ENCODE peak calls at places on chromosome 21, in four cellular contexts. Y, B, W and R are unnamed samples. For H3K4me1, the result is how much of the 10 kb centered on the place peaks cover.

GRCh38 chr21:19712441-19712840 is 1285.8 kb upstream of the NCAM2 start:
- DNase-seq in Y (no peak), B (no peak), W (no peak), R (no peak)

GRCh38 chr21:27722095-27722494 is 755.2 kb upstream of the ADAMTS5 start:
- DNase-seq in Y (no peak), B (no peak), W (no peak), R (no peak)

GRCh38 chr21:27083144-27083543 is 116.3 kb upstream of the ADAMTS5 start:
- DNase-seq in Y (no peak), B (no peak), W (no peak), R (no peak)

GRCh38 chr21:28148400-28149064 is 844.1 kb downstream of the LTN1 start:
- DNase-seq in Y (no peak), B (peak), W (no peak), R (no peak)

GRCh38 chr21:17513214-17514123 is 626 bp downstream of the CXADR start:
- DNase-seq in Y (no peak), B (peak), W (no peak), R (peak)

GRCh38 chr21:43923391-43923790 is 58.4 kb downstream of the AGPAT3 start:
- DNase-seq in Y (no peak), B (no peak), W (no peak), R (no peak)

GRCh38 chr21:42878678-42878992 is 704 bp downstream of the WDR4 start:
- DNase-seq in Y (no peak), B (no peak), W (no peak), R (no peak)

GRCh38 chr21:15754640-15755039 is 24.9 kb downstream of the USP25 start:
- DNase-seq in Y (no peak), B (no peak), W (no peak), R (no peak)

GRCh38 chr21:46545363-46545762 is 59.5 kb downstream of the S100B start:
- DNase-seq in Y (no peak), B (no peak), W (no peak), R (no peak)

GRCh38 chr21:36022704-36023103 is 37.6 kb downstream of the SETD4 start:
- DNase-seq in Y (no peak), B (no peak), W (no peak), R (no peak)

GRCh38 chr21:35737899-35738341 is 322.4 kb downstream of the SETD4 start:
- DNase-seq in Y (no peak), B (no peak), W (no peak), R (no peak)

GRCh38 chr21:35414511-35415139 is 365.5 kb upstream of the RUNX1 start:
- DNase-seq in Y (no peak), B (no peak), W (no peak), R (no peak)

GRCh38 chr21:17491716-17492414 is 21.0 kb upstream of the CXADR start:
- DNase-seq in Y (no peak), B (no peak), W (no peak), R (peak)

GRCh38 chr21:39669976-39670671 is 57.4 kb downstream of the B3GALT5 start:
- DNase-seq in Y (no peak), B (no peak), W (no peak), R (no peak)

GRCh38 chr21:35332841-35333426 is 283.8 kb upstream of the RUNX1 start:
- DNase-seq in Y (no peak), B (no peak), W (no peak), R (no peak)

GRCh38 chr21:33019516-33019884 is 6.2 kb upstream of the OLIG2 start:
- DNase-seq in Y (no peak), B (no peak), W (no peak), R (no peak)

GRCh38 chr21:16037386-16037785 is 307.6 kb downstream of the USP25 start:
- DNase-seq in Y (no peak), B (no peak), W (no peak), R (no peak)

GRCh38 chr21:17542371-17542992 is 29.6 kb downstream of the CXADR start:
- DNase-seq in Y (no peak), B (no peak), W (no peak), R (no peak)

GRCh38 chr21:35593000-35593502 is 467.3 kb downstream of the SETD4 start:
- DNase-seq in Y (no peak), B (no peak), W (no peak), R (no peak)

GRCh38 chr21:33047231-33047630 is 21.5 kb downstream of the OLIG2 start:
- DNase-seq in Y (no peak), B (no peak), W (no peak), R (no peak)

GRCh38 chr21:43345746-43346409 is 81.1 kb downstream of the SIK1 start:
- DNase-seq in Y (no peak), B (no peak), W (no peak), R (no peak)

GRCh38 chr21:16563795-16564194 is 834.0 kb downstream of the USP25 start:
- DNase-seq in Y (no peak), B (peak), W (no peak), R (no peak)

GRCh38 chr21:15771311-15771710 is 41.5 kb downstream of the USP25 start:
- DNase-seq in Y (no peak), B (no peak), W (no peak), R (no peak)

GRCh38 chr21:25563399-25564116 is 43.7 kb downstream of the MRPL39 start:
- DNase-seq in Y (peak), B (no peak), W (peak), R (no peak)

GRCh38 chr21:35614412-35614901 is 445.9 kb downstream of the SETD4 start:
- DNase-seq in Y (no peak), B (no peak), W (no peak), R (no peak)

GRCh38 chr21:43653626-43654025 is 5.7 kb downstream of the HSF2BP start:
- DNase-seq in Y (no peak), B (no peak), W (no peak), R (no peak)

GRCh38 chr21:30839304-30839703 is 9.7 kb upstream of the KRTAP7-1 start:
- DNase-seq in Y (no peak), B (peak), W (no peak), R (no peak)

GRCh38 chr21:40507978-40508377 is 339.0 kb downstream of the DSCAM start:
- DNase-seq in Y (no peak), B (no peak), W (no peak), R (no peak)

GRCh38 chr21:18840239-18840638 is 436.7 kb upstream of the TMPRSS15 start:
- DNase-seq in Y (no peak), B (no peak), W (no peak), R (no peak)

GRCh38 chr21:25752389-25752788 is 17.6 kb downstream of the GABPA start:
- DNase-seq in Y (no peak), B (no peak), W (no peak), R (no peak)

GRCh38 chr21:17570773-17571172 is 41.9 kb downstream of the BTG3 start:
- DNase-seq in Y (no peak), B (no peak), W (no peak), R (peak)

GRCh38 chr21:35328856-35329455 is 279.9 kb upstream of the RUNX1 start:
- DNase-seq in Y (no peak), B (no peak), W (no peak), R (no peak)

GRCh38 chr21:43321111-43321510 is 105.8 kb downstream of the SIK1 start:
- DNase-seq in Y (no peak), B (no peak), W (no peak), R (no peak)

GRCh38 chr21:26112127-26112742 is 58.3 kb downstream of the APP start:
- DNase-seq in Y (no peak), B (no peak), W (no peak), R (no peak)

GRCh38 chr21:34116569-34116968 is 43.2 kb downstream of the MRPS6 start:
- DNase-seq in Y (no peak), B (no peak), W (no peak), R (no peak)
- H3K4me1 ChIP-seq in Y (under half), B (under half), W (under half), R (under half)

DNA sequence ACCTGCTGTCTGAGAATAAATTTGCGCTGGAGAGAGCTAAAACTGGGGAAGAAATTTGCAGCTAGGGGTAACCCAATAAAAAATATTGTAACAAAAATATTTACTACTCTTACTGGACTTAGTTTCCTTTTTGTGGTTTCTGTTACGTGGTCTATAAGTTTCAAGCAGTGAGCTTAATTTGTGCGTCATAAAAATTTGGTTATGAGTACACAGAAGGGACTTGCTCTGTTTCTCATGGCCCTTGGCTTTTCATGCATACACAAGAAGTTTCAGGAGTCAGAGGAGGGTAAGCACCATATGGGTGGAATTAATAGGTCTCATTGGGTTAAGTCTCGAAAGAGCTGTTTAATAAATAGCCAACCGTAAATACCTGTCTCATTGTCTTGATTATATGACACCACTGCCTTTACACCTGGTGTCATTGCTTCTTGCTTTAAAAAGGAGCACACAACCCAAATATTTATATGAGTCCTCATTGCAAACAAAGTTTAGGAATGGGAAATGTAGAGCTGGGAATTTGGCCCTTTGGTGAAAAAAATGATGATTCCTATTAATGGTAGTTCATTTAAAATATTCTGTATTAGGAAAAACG is 1.9 kb downstream of the BACH1 start:
- DNase-seq in Y (no peak), B (no peak), W (no peak), R (no peak)
- H3K27ac ChIP-seq in Y (no peak), B (peak), W (peak), R (peak)

GRCh38 chr21:45542667-45543370 is 579 bp upstream of the SLC19A1 start:
- DNase-seq in Y (no peak), B (no peak), W (no peak), R (no peak)

GRCh38 chr21:45542242-45542666 is at the start of gene SLC19A1:
- DNase-seq in Y (peak), B (peak), W (peak), R (peak)

GRCh38 chr21:45540601-45540970 is 1.7 kb downstream of the SLC19A1 start:
- DNase-seq in Y (peak), B (no peak), W (no peak), R (no peak)

GRCh38 chr21:45539796-45540600 is 2.2 kb downstream of the SLC19A1 start:
- DNase-seq in Y (peak), B (peak), W (no peak), R (no peak)

DNA sequence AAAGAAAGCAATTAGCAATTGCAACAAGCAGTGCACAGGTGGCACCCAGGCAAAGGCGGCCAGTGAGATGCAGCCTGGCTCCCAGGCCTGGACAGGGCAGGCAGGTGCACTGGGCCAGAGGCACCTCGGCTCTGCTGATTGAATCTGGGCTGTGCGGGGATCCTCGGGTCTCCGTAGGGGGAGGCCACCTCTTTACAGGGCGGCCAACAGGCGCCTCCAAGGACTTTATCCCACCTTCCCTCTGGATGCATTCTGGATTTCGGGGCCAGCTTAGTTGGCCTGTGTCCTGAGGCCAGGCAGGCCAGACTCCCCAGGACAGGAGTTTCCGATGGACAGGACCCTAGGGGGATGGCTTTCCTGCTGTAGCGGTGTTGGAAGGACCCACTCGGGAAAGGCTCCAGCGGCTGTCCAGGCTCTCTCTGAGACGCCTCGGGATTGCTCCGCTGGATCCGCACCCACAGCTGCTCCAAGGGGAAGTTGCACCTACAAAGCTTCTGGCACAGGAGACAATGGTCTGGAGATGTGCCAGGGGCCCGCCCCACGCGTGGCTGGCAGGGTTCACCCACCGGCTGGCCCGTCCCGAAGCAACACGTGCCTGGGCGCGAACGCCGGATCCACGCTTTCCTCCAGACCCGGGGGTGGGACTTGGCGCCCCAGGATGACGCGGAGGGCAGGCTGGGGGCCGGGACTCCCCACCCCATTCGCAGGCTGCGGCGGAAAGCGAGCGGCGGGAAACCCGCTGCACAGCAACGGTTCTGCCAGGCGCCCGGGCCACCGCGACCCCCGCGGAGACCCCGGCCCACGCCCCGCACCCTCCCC is 810 bp downstream of the SLC19A1 start:
- DNase-seq in Y (peak), B (peak), W (peak), R (peak)
- H3K4me1 ChIP-seq in Y (under half), B (under half), W (under half), R (under half)

GRCh38 chr21:14691924-14692323 is 145.8 kb upstream of the SAMSN1 start:
- DNase-seq in Y (no peak), B (no peak), W (no peak), R (no peak)
- H3K27ac ChIP-seq in Y (no peak), B (no peak), W (no peak), R (no peak)

GRCh38 chr21:31920275-31920674 is 47.5 kb downstream of the HUNK start:
- DNase-seq in Y (no peak), B (no peak), W (no peak), R (no peak)
- H3K4me1 ChIP-seq in Y (under half), B (under half), W (under half), R (under half)

DNA sequence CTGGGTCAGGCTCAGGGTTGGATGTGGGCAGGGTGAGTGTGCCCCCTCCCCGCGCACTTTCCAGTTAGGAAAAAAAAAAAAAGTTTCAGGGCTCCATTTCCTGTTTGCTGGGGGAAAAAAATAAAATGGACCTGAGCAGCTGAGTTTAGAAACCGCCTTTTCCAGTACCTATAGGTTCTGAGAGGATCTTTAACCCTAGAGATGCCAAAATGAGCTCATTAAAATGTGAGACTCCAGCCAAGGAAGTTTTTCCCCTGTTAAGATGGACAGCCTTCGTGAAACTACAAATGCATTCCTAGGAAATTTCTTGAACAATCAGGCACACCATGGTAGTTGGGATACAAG is 143.5 kb upstream of the ETS2 start:
- DNase-seq in Y (no peak), B (no peak), W (no peak), R (no peak)
- H3K27ac ChIP-seq in Y (no peak), B (no peak), W (no peak), R (no peak)

DNA sequence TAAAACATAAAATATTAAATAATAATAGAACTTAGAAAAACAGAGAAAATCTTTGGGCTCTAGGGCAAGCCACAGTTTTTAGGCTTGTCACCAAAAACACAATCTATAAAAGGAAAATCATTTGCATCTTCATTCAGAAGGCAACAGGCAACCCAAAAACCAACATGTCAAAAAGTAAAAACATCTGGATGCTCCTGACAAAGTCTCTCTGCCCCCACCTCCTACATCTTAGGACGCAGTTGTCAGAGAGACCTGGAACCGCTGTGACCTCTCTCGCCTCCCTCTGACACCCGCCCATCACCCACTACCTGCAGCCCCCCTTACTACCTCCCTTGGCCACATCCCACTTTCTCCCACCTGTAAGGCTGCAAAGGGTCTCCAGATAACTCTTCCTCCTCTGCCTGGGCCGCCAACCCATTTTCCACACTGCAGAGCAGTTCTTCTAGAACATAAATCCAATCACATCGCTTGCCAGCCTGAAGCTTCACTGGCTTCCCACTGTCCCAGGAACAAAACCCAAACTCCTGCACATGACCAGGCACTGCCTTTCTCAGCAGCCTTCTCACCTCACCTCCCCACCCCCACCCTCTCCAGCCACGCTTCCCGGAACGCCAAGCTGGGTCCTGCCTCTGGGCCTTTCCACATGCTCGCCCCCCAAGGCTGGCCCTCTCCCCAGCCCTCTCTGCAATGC is 14.7 kb downstream of the PRDM15 start:
- DNase-seq in Y (no peak), B (no peak), W (no peak), R (no peak)
- H3K4me1 ChIP-seq in Y (under half), B (under half), W (under half), R (under half)

GRCh38 chr21:37670883-37671282 is 245.4 kb downstream of the KCNJ6 start:
- DNase-seq in Y (no peak), B (no peak), W (no peak), R (no peak)
- H3K27ac ChIP-seq in Y (no peak), B (no peak), W (no peak), R (no peak)

GRCh38 chr21:45035477-45035848 is 38.9 kb upstream of the ADARB1 start:
- DNase-seq in Y (no peak), B (no peak), W (no peak), R (no peak)
- H3K4me1 ChIP-seq in Y (under half), B (under half), W (under half), R (under half)